ENCODE peak calls at places on chromosomes 4 and X, in eight cellular contexts. R, X, S, A, L, V, T and D are unnamed samples.
A peak's percentile ranks its signal among the peaks of the same experiment; 100 is the strongest.

GRCh38 chrX:53223955-53224859 is 800 bp downstream of the KDM5C start:
- DNase-seq in L (no peak), S (peak; percentile 3), V (no peak), R (no peak), A (peak; percentile 50), X (peak; percentile 52), T (peak; percentile 47), D (no peak)

GRCh38 chr4:10664408-10664807 is 20.2 kb downstream of the CLNK start:
- DNase-seq in R (no peak), T (peak; percentile 92), X (peak; percentile 76), L (no peak), S (no peak), A (peak; percentile 90), V (no peak), D (peak; percentile 17)

GRCh38 chr4:97104006-97104405 is 1039.3 kb downstream of the STPG2 start:
- DNase-seq in S (no peak), L (no peak), R (no peak), T (no peak), V (no peak), A (no peak), X (no peak), D (no peak)

GRCh38 chr4:4766570-4766969 is 92.9 kb upstream of the MSX1 start:
- DNase-seq in X (no peak), A (peak; percentile 58), R (no peak), S (no peak), L (no peak), V (no peak), T (no peak), D (no peak)

GRCh38 chr4:170581322-170581721 is 491.6 kb upstream of the AADAT start:
- DNase-seq in T (no peak), S (no peak), V (no peak), X (no peak), L (peak; percentile 8), R (no peak), A (no peak), D (no peak)

GRCh38 chr4:174365018-174365587 is 81.4 kb downstream of the CEP44 start:
- DNase-seq in V (no peak), L (peak; percentile 70), S (no peak), T (peak; percentile 18), R (peak; percentile 31), A (peak; percentile 58), X (peak; percentile 49), D (peak; percentile 34)

GRCh38 chr4:183430317-183430986 is 14.0 kb upstream of the CDKN2AIP start:
- DNase-seq in L (peak; percentile 36), A (peak; percentile 27), V (peak; percentile 7), X (peak; percentile 31), R (no peak), S (peak; percentile 8), T (peak; percentile 37), D (no peak)

GRCh38 chrX:37454537-37455285 is 105.5 kb downstream of the PRRG1 start:
- DNase-seq in T (peak; percentile 32), S (no peak), V (no peak), A (no peak), L (no peak), R (no peak), X (peak; percentile 51), D (no peak)

GRCh38 chr4:37763164-37763444 is 63.4 kb upstream of the PGM2 start:
- DNase-seq in V (no peak), S (no peak), L (no peak), X (no peak), R (no peak), T (no peak), A (no peak), D (no peak)

GRCh38 chr4:73945140-73945539 is 36.7 kb downstream of the PF4 start:
- DNase-seq in T (no peak), S (no peak), V (no peak), X (no peak), L (no peak), R (no peak), A (no peak), D (no peak)

GRCh38 chr4:145804134-145804533 is 124.2 kb downstream of the C4orf51 start:
- DNase-seq in X (peak; percentile 88), A (peak; percentile 77), L (no peak), S (no peak), R (no peak), T (peak; percentile 72), V (no peak), D (no peak)

GRCh38 chr4:162422312-162422711 is 258.5 kb upstream of the FSTL5 start:
- DNase-seq in R (no peak), L (no peak), A (no peak), T (no peak), V (no peak), S (no peak), X (no peak), D (no peak)

GRCh38 chr4:177271091-177271490 is 38.6 kb upstream of the NEIL3 start:
- DNase-seq in L (no peak), T (no peak), R (no peak), S (no peak), V (no peak), X (no peak), A (peak; percentile 36), D (no peak)

GRCh38 chr4:127732623-127733199 is 2.5 kb downstream of the SLC25A31 start:
- DNase-seq in X (peak; percentile 58), S (no peak), V (no peak), R (peak; percentile 71), L (peak; percentile 75), T (peak; percentile 59), A (peak; percentile 61), D (peak; percentile 64)

GRCh38 chr4:40309250-40309774 is 25.8 kb upstream of the CHRNA9 start:
- DNase-seq in S (peak; percentile 82), L (peak; percentile 82), V (peak; percentile 83), X (peak; percentile 78), A (peak; percentile 83), T (peak; percentile 86), R (no peak), D (peak; percentile 85)

GRCh38 chr4:112099701-112100289 is 45.5 kb upstream of the FAM241A start:
- DNase-seq in S (no peak), V (no peak), X (peak; percentile 67), A (peak; percentile 71), R (peak; percentile 56), L (peak; percentile 68), T (peak; percentile 80), D (peak; percentile 89)

GRCh38 chrX:135295238-135295943 is 13.9 kb upstream of the ETDC start:
- DNase-seq in S (peak; percentile 45), R (peak; percentile 49), T (peak; percentile 35), V (peak; percentile 41), A (peak; percentile 47), L (no peak), X (peak; percentile 37), D (peak; percentile 38)

GRCh38 chr4:76188557-76188956 is 25.1 kb downstream of the SCARB2 start:
- DNase-seq in T (no peak), L (no peak), A (no peak), R (peak; percentile 34), S (no peak), V (no peak), X (peak; percentile 20), D (peak; percentile 76)

GRCh38 chr4:164509951-164510350 is 244.0 kb upstream of the SMIM31 start:
- DNase-seq in V (no peak), T (no peak), R (no peak), A (no peak), L (no peak), S (no peak), X (no peak), D (no peak)

GRCh38 chrX:119753639-119754257 is 4.6 kb upstream of the SOWAHD start:
- DNase-seq in L (peak; percentile 65), S (peak; percentile 28), A (peak; percentile 50), X (peak; percentile 52), R (no peak), V (peak; percentile 37), T (peak; percentile 56), D (peak; percentile 17)

GRCh38 chr4:1711055-1711905 is 839 bp downstream of the SLBP start:
- DNase-seq in X (peak; percentile 61), S (no peak), V (peak; percentile 29), A (peak; percentile 66), L (peak; percentile 38), T (peak; percentile 65), R (peak; percentile 40), D (no peak)

GRCh38 chr4:155667538-155668511 is 1.2 kb downstream of the GUCY1A1 start:
- DNase-seq in R (peak; percentile 14), V (no peak), A (peak; percentile 59), X (peak; percentile 37), T (peak; percentile 66), S (no peak), L (peak; percentile 5), D (peak; percentile 43)

GRCh38 chrX:35380808-35381700 is 417.1 kb upstream of the MAGEB16 start:
- DNase-seq in L (peak; percentile 39), T (peak; percentile 1), X (peak; percentile 20), V (no peak), A (peak; percentile 63), R (no peak), S (no peak), D (peak; percentile 2)

GRCh38 chr4:6987566-6987920 is 55.6 kb upstream of the TADA2B start:
- DNase-seq in T (no peak), L (no peak), V (no peak), S (no peak), X (peak; percentile 51), R (no peak), A (peak; percentile 43), D (no peak)

GRCh38 chr4:55512077-55512476 is 34.6 kb downstream of the CLOCK start:
- DNase-seq in A (no peak), L (no peak), S (no peak), V (no peak), R (no peak), T (no peak), X (no peak), D (no peak)

GRCh38 chrX:128891554-128891953 is 631.7 kb downstream of the SMARCA1 start:
- DNase-seq in R (no peak), S (no peak), A (no peak), V (no peak), X (no peak), T (no peak), L (no peak), D (no peak)

GRCh38 chrX:43836435-43837184 is 45.6 kb downstream of the MAOB start:
- DNase-seq in S (no peak), A (peak; percentile 17), X (peak; percentile 9), T (peak; percentile 35), R (no peak), L (peak; percentile 38), V (no peak), D (peak; percentile 33)

GRCh38 chr4:178242655-178243054 is 800.4 kb upstream of the AGA start:
- DNase-seq in T (no peak), V (no peak), L (no peak), A (no peak), R (no peak), S (no peak), X (no peak), D (no peak)

GRCh38 chrX:2325076-2325784 is 175.5 kb downstream of the DHRSX start:
- DNase-seq in V (no peak), L (peak; percentile 88), X (peak; percentile 64), R (no peak), A (no peak), S (no peak), T (peak; percentile 55), D (peak; percentile 80)

GRCh38 chrX:107683931-107684330 is 55.6 kb downstream of the PRPS1 start:
- DNase-seq in L (no peak), X (no peak), A (no peak), R (no peak), T (no peak), S (no peak), V (no peak), D (no peak)

GRCh38 chr4:184170996-184171395 is 46.7 kb downstream of the ENPP6 start:
- DNase-seq in A (peak; percentile 31), T (no peak), V (no peak), S (no peak), R (no peak), X (peak; percentile 53), L (no peak), D (no peak)

GRCh38 chrX:107076158-107076557 is 42.5 kb downstream of the RBM41 start:
- DNase-seq in R (no peak), A (no peak), S (no peak), T (no peak), X (no peak), L (no peak), V (no peak), D (no peak)

GRCh38 chrX:153780678-153781427 is at the start of gene SRPK3:
- DNase-seq in S (no peak), X (peak; percentile 69), V (no peak), A (no peak), L (no peak), T (no peak), R (no peak), D (no peak)

GRCh38 chr4:25857403-25857802 is 5.4 kb downstream of the SEL1L3 start:
- DNase-seq in X (no peak), S (no peak), T (no peak), L (peak; percentile 54), R (no peak), V (no peak), A (no peak), D (no peak)